ENCODE peak calls at places on chromosomes 6 and 20, in seven cellular contexts. P, M, F, X, T, D and K are unnamed samples.
A peak's percentile ranks its signal among the peaks of the same experiment; 100 is the strongest.

GRCh38 chr6:12113190-12113578 is 101.1 kb downstream of the HIVEP1 start:
- DNase-seq in P (no peak), M (no peak), F (no peak), X (no peak), T (no peak), D (no peak), K (no peak)

GRCh38 chr20:13771853-13772453 is 12.8 kb downstream of the ESF1 start:
- DNase-seq in P (no peak), M (peak; percentile 7), F (no peak), X (no peak), T (peak; percentile 28), D (no peak), K (no peak)

GRCh38 chr6:26216886-26217713 is 129.9 kb downstream of the HFE start:
- DNase-seq in P (peak; percentile 91), M (peak; percentile 74), F (no peak), X (no peak), T (peak; percentile 93), D (no peak), K (no peak)

GRCh38 chr6:28981391-28981832 is 23.7 kb downstream of the ZNF311 start:
- DNase-seq in P (peak; percentile 59), M (no peak), F (peak; percentile 48), X (no peak), T (peak; percentile 82), D (peak; percentile 64), K (no peak)

GRCh38 chr20:54189630-54190029 is 15.8 kb upstream of the CYP24A1 start:
- DNase-seq in P (no peak), M (no peak), F (no peak), X (no peak), T (no peak), D (no peak), K (no peak)

GRCh38 chr6:111564482-111564945 is 41.2 kb downstream of the TRAF3IP2 start:
- DNase-seq in P (no peak), M (no peak), F (no peak), X (no peak), T (no peak), D (no peak), K (no peak)

GRCh38 chr6:83442752-83443151 is 11.9 kb upstream of the ME1 start:
- DNase-seq in P (no peak), M (peak; percentile 57), F (no peak), X (no peak), T (no peak), D (no peak), K (no peak)

GRCh38 chr6:53347250-53347920 is 1.4 kb downstream of the ELOVL5 start:
- DNase-seq in P (no peak), M (no peak), F (no peak), X (no peak), T (no peak), D (no peak), K (no peak)

GRCh38 chr20:55322745-55323144 is 682.6 kb downstream of the CBLN4 start:
- DNase-seq in P (no peak), M (no peak), F (no peak), X (no peak), T (no peak), D (no peak), K (no peak)

GRCh38 chr6:41488392-41489129 is 57.6 kb upstream of the FOXP4 start:
- DNase-seq in P (peak; percentile 57), M (no peak), F (no peak), X (no peak), T (peak; percentile 51), D (peak; percentile 42), K (peak; percentile 52)

GRCh38 chr6:17394192-17394611 is 807 bp downstream of the CAP2 start:
- DNase-seq in P (peak; percentile 70), M (peak; percentile 15), F (peak; percentile 64), X (no peak), T (peak; percentile 71), D (no peak), K (peak; percentile 56)

GRCh38 chr6:2478200-2478599 is 232.8 kb upstream of the GMDS start:
- DNase-seq in P (no peak), M (no peak), F (no peak), X (no peak), T (no peak), D (no peak), K (no peak)

GRCh38 chr6:109877028-109877726 is 100.9 kb upstream of the GPR6 start:
- DNase-seq in P (no peak), M (no peak), F (no peak), X (no peak), T (no peak), D (no peak), K (no peak)

GRCh38 chr6:144897441-144897921 is 612.3 kb downstream of the UTRN start:
- DNase-seq in P (no peak), M (no peak), F (peak; percentile 94), X (no peak), T (no peak), D (no peak), K (no peak)

GRCh38 chr20:54598351-54598750 is 123.0 kb downstream of the DOK5 start:
- DNase-seq in P (no peak), M (no peak), F (no peak), X (no peak), T (no peak), D (no peak), K (no peak)

GRCh38 chr6:111263837-111264236 is 176.5 kb downstream of the SLC16A10 start:
- DNase-seq in P (no peak), M (peak; percentile 71), F (peak; percentile 37), X (no peak), T (no peak), D (no peak), K (no peak)

GRCh38 chr6:14776307-14776706 is 469.6 kb upstream of the JARID2 start:
- DNase-seq in P (no peak), M (no peak), F (no peak), X (no peak), T (no peak), D (no peak), K (no peak)

GRCh38 chr20:53574819-53575218 is 18.8 kb downstream of the ZNF217 start:
- DNase-seq in P (no peak), M (no peak), F (no peak), X (no peak), T (no peak), D (no peak), K (no peak)

GRCh38 chr20:61105395-61105794 is 146.7 kb upstream of the CDH4 start:
- DNase-seq in P (no peak), M (no peak), F (no peak), X (no peak), T (no peak), D (no peak), K (no peak)

GRCh38 chr20:11432407-11432806 is 485.3 kb upstream of the BTBD3 start:
- DNase-seq in P (no peak), M (no peak), F (no peak), X (no peak), T (no peak), D (no peak), K (no peak)

GRCh38 chr6:10759884-10760329 is 12.3 kb downstream of the TMEM14B start:
- DNase-seq in P (no peak), M (no peak), F (peak; percentile 78), X (no peak), T (no peak), D (no peak), K (no peak)

DNA sequence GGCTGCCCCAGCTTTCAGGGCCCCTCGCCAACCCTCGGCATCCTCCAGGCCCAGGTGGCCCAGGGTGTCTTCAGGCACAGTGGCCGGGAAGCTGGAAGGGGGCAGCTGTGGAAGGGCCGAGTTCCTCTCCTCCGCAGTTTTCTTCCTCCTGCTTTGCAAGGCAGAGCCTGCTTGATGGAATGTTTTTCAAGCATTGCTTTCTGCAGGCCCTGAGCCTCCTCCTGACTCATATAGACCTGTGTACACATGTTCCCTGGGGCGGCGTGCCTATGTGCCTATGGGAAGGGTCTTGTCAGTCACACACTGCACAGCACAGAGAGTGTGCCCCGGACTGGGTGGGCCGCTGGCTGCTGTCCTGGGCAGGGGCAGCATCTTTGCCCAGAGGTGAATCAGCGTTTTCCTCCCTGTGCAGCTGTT is 107.5 kb downstream of the ERMARD start:
- DNase-seq in P (no peak), M (no peak), F (no peak), X (no peak), T (no peak), D (no peak), K (no peak)
- TF ChIP-seq SP1 in P (no peak), M (no peak), F (no peak), X (no peak), T (no peak), D (no peak), K (no peak)

GRCh38 chr20:33859157-33859695 is 48.1 kb downstream of the CHMP4B start:
- DNase-seq in P (no peak), M (no peak), F (no peak), X (no peak), T (peak; percentile 37), D (no peak), K (no peak)
- TF ChIP-seq SP1 in P (no peak), M (no peak), F (no peak), X (no peak), T (no peak), D (no peak), K (no peak)

GRCh38 chr6:13544454-13545186 is 29.8 kb upstream of the SIRT5 start:
- DNase-seq in P (no peak), M (no peak), F (no peak), X (no peak), T (no peak), D (no peak), K (no peak)
- TF ChIP-seq SP1 in P (no peak), M (no peak), F (no peak), X (no peak), T (no peak), D (no peak), K (no peak)

DNA sequence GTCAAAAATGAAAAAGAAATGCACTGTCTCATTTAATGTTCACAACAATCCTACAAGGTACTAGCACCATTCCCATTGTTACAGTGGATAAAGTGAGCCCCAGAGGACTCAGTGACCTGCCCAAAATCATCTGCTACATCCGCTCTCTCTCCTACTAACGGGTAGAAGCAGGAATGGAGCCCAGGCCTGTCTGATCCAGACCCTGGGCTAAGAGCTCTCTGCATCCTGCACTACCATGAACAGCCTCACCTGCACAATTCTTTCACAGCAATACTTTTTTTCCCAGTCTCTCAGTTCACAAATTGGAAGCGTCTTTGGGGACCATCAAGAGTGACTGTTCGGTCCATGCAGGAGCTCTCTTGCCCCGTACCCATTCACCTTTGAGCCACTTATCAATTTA is 31.2 kb downstream of the ATP9A start:
- DNase-seq in P (no peak), M (no peak), F (no peak), X (no peak), T (no peak), D (no peak), K (no peak)
- TF ChIP-seq SP1 in P (no peak), M (no peak), F (no peak), X (no peak), T (no peak), D (no peak), K (no peak)

GRCh38 chr6:113630365-113630737 is 226.8 kb upstream of the MARCKS start:
- DNase-seq in P (no peak), M (no peak), F (no peak), X (no peak), T (no peak), D (no peak), K (no peak)

GRCh38 chr6:113630738-113631535 is 226.2 kb upstream of the MARCKS start:
- DNase-seq in P (no peak), M (no peak), F (no peak), X (no peak), T (no peak), D (peak; percentile 97), K (no peak)

GRCh38 chr6:113631616-113632015 is 225.5 kb upstream of the MARCKS start:
- DNase-seq in P (no peak), M (no peak), F (no peak), X (no peak), T (no peak), D (no peak), K (no peak)

GRCh38 chr6:113633638-113634037 is 223.5 kb upstream of the MARCKS start:
- DNase-seq in P (no peak), M (no peak), F (no peak), X (no peak), T (no peak), D (no peak), K (no peak)

GRCh38 chr6:113632220-113632864 is 224.8 kb upstream of the MARCKS start:
- DNase-seq in P (no peak), M (no peak), F (peak; percentile 65), X (no peak), T (peak; percentile 78), D (peak; percentile 91), K (no peak)
- TF ChIP-seq SP1 in P (no peak), M (no peak), F (peak; percentile 66), X (no peak), T (no peak), D (peak; percentile 48), K (no peak)